ENCODE peak calls at places on chromosomes 6 and 20, in four cellular contexts. One of them, this sample, is unnamed.

GRCh38 chr6:47671777-47672176 is 26.6 kb upstream of the ADGRF4 start:
- DNase-seq in Peyer's patch: no peak
- DNase-seq in brain microvascular endothelial cell: no peak
- DNase-seq in K562: no peak
- DNase-seq in this sample: no peak

GRCh38 chr6:139679516-139680179 is 305.2 kb upstream of the CITED2 start:
- DNase-seq in K562: no peak
- DNase-seq in brain microvascular endothelial cell: peak
- DNase-seq in Peyer's patch: no peak
- DNase-seq in this sample: no peak

GRCh38 chr20:16397053-16397452 is 176.2 kb downstream of the KIF16B start:
- DNase-seq in K562: no peak
- DNase-seq in brain microvascular endothelial cell: no peak
- DNase-seq in Peyer's patch: no peak
- DNase-seq in this sample: no peak

GRCh38 chr6:30942338-30943060 is 1.7 kb downstream of the MUCL3 start:
- DNase-seq in K562: peak
- DNase-seq in Peyer's patch: peak
- DNase-seq in brain microvascular endothelial cell: peak
- DNase-seq in this sample: no peak

GRCh38 chr6:106199998-106200397 is 113.9 kb downstream of the PRDM1 start:
- DNase-seq in Peyer's patch: no peak
- DNase-seq in K562: no peak
- DNase-seq in brain microvascular endothelial cell: peak
- DNase-seq in this sample: no peak

GRCh38 chr6:107108201-107108890 is 7.0 kb downstream of the BEND3 start:
- DNase-seq in Peyer's patch: no peak
- DNase-seq in K562: no peak
- DNase-seq in brain microvascular endothelial cell: peak
- DNase-seq in this sample: no peak

GRCh38 chr6:160088069-160088773 is 33.4 kb upstream of the SLC22A1 start:
- DNase-seq in K562: peak
- DNase-seq in brain microvascular endothelial cell: peak
- DNase-seq in Peyer's patch: peak
- DNase-seq in this sample: no peak

GRCh38 chr6:52537001-52537753 is 39.7 kb downstream of the TRAM2 start:
- DNase-seq in K562: no peak
- DNase-seq in brain microvascular endothelial cell: no peak
- DNase-seq in Peyer's patch: no peak
- DNase-seq in this sample: peak

GRCh38 chr6:135321012-135321621 is 140.0 kb downstream of the MYB start:
- DNase-seq in K562: peak
- DNase-seq in Peyer's patch: no peak
- DNase-seq in brain microvascular endothelial cell: no peak
- DNase-seq in this sample: no peak

GRCh38 chr20:24134284-24134683 is 145.7 kb upstream of the GGTLC1 start:
- DNase-seq in K562: no peak
- DNase-seq in Peyer's patch: no peak
- DNase-seq in brain microvascular endothelial cell: no peak
- DNase-seq in this sample: no peak

GRCh38 chr20:49387606-49387939 is 94.9 kb downstream of the KCNB1 start:
- DNase-seq in Peyer's patch: no peak
- DNase-seq in brain microvascular endothelial cell: no peak
- DNase-seq in K562: no peak
- DNase-seq in this sample: no peak

DNA sequence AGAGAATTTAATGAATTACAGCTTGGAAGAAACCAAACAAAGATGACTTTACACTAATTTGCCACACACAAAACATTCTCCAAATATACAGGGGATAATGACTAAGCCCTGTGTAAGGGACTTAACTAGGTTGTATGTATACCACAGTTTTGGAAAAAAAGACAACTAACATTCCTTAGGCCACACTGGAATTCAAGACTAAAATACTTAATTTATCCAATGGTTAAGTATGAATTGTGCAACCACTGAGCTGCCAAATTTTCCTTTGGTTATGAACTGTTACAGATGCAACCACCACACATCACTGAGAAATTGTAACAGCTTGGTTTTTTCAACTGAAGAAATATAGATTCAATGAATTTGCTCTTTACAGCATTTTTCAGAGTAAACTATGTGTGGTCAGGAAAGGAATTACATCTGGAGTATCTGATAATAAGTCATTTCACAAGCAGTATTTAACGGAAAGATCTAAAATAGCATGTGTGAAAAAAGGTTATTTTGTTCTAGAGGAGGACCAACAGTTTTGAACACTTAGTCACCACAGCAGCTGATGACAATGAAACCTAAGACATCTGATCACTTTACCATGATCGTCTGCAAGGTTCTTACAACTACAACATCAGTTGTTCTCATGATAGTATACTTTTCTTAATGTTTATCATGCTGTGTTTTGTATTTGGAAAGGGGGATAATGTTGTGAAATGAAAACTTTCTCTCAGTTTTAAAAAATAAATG is 318.8 kb downstream of the BCKDHB start:
- DNase-seq in brain microvascular endothelial cell: peak
- DNase-seq in Peyer's patch: no peak
- DNase-seq in K562: no peak
- DNase-seq in this sample: no peak
- TF ChIP-seq CTCF in brain microvascular endothelial cell: no peak
- TF ChIP-seq CTCF in Peyer's patch: no peak
- TF ChIP-seq CTCF in K562: no peak
- TF ChIP-seq CTCF in this sample: no peak

DNA sequence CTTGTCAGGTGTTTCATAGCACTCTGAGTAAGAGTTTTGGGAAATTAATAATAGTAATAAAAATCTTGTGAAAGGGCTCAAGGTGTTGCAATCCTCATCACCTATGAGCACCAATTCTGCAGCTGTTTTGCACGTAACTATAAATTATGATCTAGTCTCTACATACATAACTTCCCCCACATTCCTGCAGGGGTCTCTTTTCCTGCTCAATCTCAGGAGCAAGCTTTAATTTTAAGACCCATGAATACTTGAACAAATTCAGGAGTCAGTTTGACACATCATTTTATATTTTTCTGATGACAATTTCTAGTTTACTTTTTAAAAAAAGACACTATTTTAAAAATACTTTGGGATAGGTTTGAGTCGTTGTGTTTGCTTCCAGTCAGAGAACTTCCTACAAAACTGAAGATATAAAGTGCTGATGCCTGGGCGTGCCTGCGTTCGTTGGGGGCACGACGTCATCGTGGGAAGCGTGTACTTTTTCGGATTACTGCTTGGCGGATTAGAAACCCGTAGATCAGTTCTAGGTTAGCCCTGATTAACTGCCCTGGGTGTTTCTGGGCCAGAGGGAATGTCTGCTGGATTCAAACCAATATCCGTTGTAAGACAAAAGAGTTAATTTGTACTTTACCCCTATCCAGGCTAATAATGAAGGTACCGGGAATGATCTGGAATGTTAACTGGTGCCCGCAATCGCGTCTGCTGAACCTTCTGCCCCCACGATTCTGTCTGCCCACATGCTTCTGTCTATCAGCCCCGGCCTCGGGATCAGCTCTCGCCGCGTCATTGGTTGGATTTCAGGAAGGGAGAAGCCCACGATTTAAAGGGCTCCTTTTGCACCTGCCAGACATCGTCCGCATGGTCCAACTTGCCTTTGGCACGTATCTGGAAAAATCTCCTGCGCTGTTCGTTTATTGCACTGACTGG is 940 bp upstream of the E2F3 start:
- DNase-seq in K562: peak
- DNase-seq in brain microvascular endothelial cell: peak
- DNase-seq in Peyer's patch: peak
- DNase-seq in this sample: peak
- TF ChIP-seq CTCF in K562: peak
- TF ChIP-seq CTCF in brain microvascular endothelial cell: peak
- TF ChIP-seq CTCF in Peyer's patch: peak
- TF ChIP-seq CTCF in this sample: no peak

GRCh38 chr6:39870950-39871349 is 63.3 kb downstream of the MOCS1 start:
- DNase-seq in K562: peak
- DNase-seq in brain microvascular endothelial cell: no peak
- DNase-seq in Peyer's patch: no peak
- DNase-seq in this sample: no peak
- TF ChIP-seq CTCF in K562: peak
- TF ChIP-seq CTCF in brain microvascular endothelial cell: peak
- TF ChIP-seq CTCF in Peyer's patch: no peak
- TF ChIP-seq CTCF in this sample: peak

GRCh38 chr6:79427721-79428120 is 109.5 kb downstream of the LCA5 start:
- DNase-seq in brain microvascular endothelial cell: peak
- DNase-seq in Peyer's patch: no peak
- DNase-seq in K562: no peak
- DNase-seq in this sample: no peak

GRCh38 chr6:79432726-79433125 is 104.5 kb downstream of the LCA5 start:
- DNase-seq in K562: no peak
- DNase-seq in Peyer's patch: no peak
- DNase-seq in brain microvascular endothelial cell: peak
- DNase-seq in this sample: no peak

GRCh38 chr6:79426625-79427278 is 110.5 kb downstream of the LCA5 start:
- DNase-seq in Peyer's patch: no peak
- DNase-seq in brain microvascular endothelial cell: no peak
- DNase-seq in K562: no peak
- DNase-seq in this sample: no peak

GRCh38 chr6:79430913-79431312 is 106.3 kb downstream of the LCA5 start:
- DNase-seq in brain microvascular endothelial cell: no peak
- DNase-seq in K562: no peak
- DNase-seq in Peyer's patch: no peak
- DNase-seq in this sample: no peak

DNA sequence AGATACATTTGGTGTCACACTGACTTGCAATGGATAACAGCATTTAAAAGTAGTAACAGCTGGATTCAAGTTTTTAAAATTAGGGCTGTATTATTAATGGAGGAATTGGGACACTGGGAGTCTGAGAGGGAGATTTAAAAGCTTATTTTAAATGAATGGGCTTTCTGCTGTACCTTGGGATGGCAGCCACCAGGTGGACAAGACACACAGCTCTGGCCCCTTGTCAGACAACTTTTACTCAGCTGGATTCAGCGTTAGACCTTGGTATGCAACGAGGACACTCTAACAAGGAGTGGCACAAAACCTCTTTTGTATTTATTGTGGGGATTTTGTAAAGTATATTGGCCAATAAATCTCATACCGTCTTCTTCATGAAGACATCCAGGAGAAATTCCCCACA is 105.8 kb downstream of the LCA5 start:
- DNase-seq in brain microvascular endothelial cell: no peak
- DNase-seq in K562: no peak
- DNase-seq in Peyer's patch: no peak
- DNase-seq in this sample: no peak
- TF ChIP-seq CTCF in brain microvascular endothelial cell: peak
- TF ChIP-seq CTCF in K562: peak
- TF ChIP-seq CTCF in Peyer's patch: no peak
- TF ChIP-seq CTCF in this sample: no peak

GRCh38 chr6:166330612-166331011 is 11.7 kb downstream of the SFT2D1 start:
- DNase-seq in brain microvascular endothelial cell: peak
- DNase-seq in Peyer's patch: peak
- DNase-seq in K562: peak
- DNase-seq in this sample: no peak

DNA sequence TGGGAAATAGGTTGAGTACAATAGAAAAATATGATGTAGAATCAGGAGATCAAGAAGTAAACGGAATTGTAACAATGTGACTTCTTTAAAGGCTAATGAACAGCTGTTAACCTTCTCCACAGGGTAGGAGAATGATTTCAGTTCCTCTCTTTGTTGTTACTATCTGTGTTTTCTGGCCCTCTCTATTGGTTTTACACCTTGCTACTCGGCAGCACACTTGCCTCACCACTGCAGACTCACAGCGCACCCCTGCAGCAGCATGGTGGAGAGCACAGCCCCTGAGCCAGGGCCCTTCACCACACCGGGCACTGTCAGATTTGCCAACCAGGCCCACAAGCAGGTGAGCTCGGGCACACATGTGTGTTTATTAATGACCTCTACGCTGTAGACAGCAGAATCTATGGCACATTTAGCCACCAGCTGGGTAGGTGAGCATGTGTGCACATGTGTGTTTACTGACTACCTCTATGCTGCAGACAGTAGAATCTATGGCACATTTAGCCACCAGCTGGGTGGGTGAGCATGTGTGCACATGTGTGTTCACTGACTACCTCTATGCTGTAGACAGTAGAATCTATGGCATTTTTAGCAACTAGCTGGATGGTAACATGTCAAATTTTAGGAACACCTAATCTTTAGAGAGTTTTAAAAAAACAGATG is 16.8 kb downstream of the SFT2D1 start:
- DNase-seq in brain microvascular endothelial cell: no peak
- DNase-seq in Peyer's patch: no peak
- DNase-seq in K562: no peak
- DNase-seq in this sample: peak
- TF ChIP-seq CTCF in brain microvascular endothelial cell: no peak
- TF ChIP-seq CTCF in Peyer's patch: no peak
- TF ChIP-seq CTCF in K562: no peak
- TF ChIP-seq CTCF in this sample: no peak

GRCh38 chr20:25285091-25285647 is 37.3 kb downstream of the PYGB start:
- DNase-seq in brain microvascular endothelial cell: no peak
- DNase-seq in Peyer's patch: peak
- DNase-seq in K562: peak
- DNase-seq in this sample: no peak
- TF ChIP-seq CTCF in brain microvascular endothelial cell: peak
- TF ChIP-seq CTCF in Peyer's patch: no peak
- TF ChIP-seq CTCF in K562: no peak
- TF ChIP-seq CTCF in this sample: no peak